ENCODE peak calls at places on chromosome 20, in four cellular contexts. X is fibroblast of the aortic adventitia, E is psoas muscle, W is fibroblast of mammary gland. C is an unnamed sample.

GRCh38 chr20:60882776-60883303 is 369.2 kb upstream of the CDH4 start:
- DNase-seq in X (no peak), E (no peak), W (no peak), C (no peak)

GRCh38 chr20:14882157-14882556 is 544.7 kb upstream of the FLRT3 start:
- DNase-seq in X (no peak), E (no peak), W (no peak), C (no peak)

GRCh38 chr20:1345030-1345755 is 16.3 kb upstream of the SDCBP2 start:
- DNase-seq in X (no peak), E (no peak), W (no peak), C (no peak)

GRCh38 chr20:18991012-18991411 is 177.4 kb downstream of the SCP2D1 start:
- DNase-seq in X (no peak), E (no peak), W (no peak), C (no peak)

GRCh38 chr20:50244352-50245149 is 53.9 kb downstream of the CEBPB start:
- DNase-seq in X (no peak), E (no peak), W (no peak), C (no peak)

GRCh38 chr20:46367967-46368901 is 38.2 kb downstream of the ELMO2 start:
- DNase-seq in X (no peak), E (no peak), W (no peak), C (no peak)

GRCh38 chr20:63036266-63036665 is 29.5 kb upstream of the BHLHE23 start:
- DNase-seq in X (no peak), E (no peak), W (no peak), C (no peak)

GRCh38 chr20:48080583-48080982 is 295.3 kb upstream of the SULF2 start:
- DNase-seq in X (no peak), E (no peak), W (no peak), C (no peak)

GRCh38 chr20:23624307-23624706 is 13.4 kb downstream of the CST3 start:
- DNase-seq in X (peak), E (no peak), W (peak), C (no peak)

GRCh38 chr20:50824137-50824536 is 29.3 kb downstream of the BCAS4 start:
- DNase-seq in X (peak), E (peak), W (peak), C (no peak)

GRCh38 chr20:45888681-45889080 is 1.3 kb upstream of the SPATA25 start:
- DNase-seq in X (no peak), E (no peak), W (no peak), C (no peak)

GRCh38 chr20:48722737-48723191 is 105.0 kb downstream of the PREX1 start:
- DNase-seq in X (peak), E (no peak), W (no peak), C (no peak)

GRCh38 chr20:30168025-30168799 is 1089.3 kb upstream of the DEFB115 start:
- DNase-seq in X (no peak), E (no peak), W (no peak), C (no peak)

GRCh38 chr20:19934792-19935491 is 82.2 kb upstream of the NAA20 start:
- DNase-seq in X (no peak), E (peak), W (no peak), C (no peak)

GRCh38 chr20:58818585-58819285 is 32.0 kb downstream of the GNAS-AS1 start:
- DNase-seq in X (no peak), E (no peak), W (no peak), C (no peak)

GRCh38 chr20:50346372-50347347 is 156.0 kb downstream of the CEBPB start:
- DNase-seq in X (peak), E (peak), W (peak), C (no peak)

DNA sequence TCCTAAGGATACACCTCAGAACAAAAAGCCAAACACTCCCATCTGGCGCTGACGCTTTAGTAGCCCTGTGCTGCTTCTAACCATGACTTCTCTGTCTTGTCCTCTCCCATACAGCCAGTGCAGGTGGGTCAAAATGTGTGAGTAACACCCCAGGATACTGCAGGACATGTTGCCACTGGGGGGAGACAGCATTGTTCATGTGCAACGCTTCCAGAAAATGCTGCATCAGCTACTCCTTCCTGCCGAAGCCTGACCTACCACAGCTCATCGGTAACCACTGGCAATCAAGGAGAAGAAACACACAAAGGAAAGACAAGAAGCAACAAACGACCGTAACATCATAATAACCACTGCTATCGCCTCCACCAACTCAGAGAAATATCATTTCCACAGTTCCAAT is 1.4 kb downstream of the DEFB132 start:
- DNase-seq in X (peak), E (no peak), W (peak), C (no peak)
- TF ChIP-seq CTCF in X (peak), E (no peak), W (peak), C (no peak)

DNA sequence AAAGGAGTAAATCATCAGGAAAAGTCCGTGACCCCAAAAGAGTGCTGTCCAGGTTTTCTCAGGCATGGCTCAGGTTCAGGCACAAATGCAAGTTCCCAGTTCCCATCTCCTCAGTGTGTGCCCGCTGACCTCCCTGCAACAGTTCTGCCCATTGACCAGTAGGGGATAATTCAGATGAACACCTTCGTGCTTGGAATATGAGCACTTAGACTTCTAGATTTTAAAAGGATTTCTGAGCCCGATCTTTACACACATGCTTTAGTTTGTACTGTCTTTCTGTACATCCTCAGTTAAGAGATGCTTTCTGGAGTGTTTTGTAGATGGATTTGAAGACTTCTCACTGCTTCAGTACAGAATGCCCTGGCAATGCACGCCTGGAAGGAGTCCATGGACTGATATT is 239.7 kb upstream of the PLCB4 start:
- DNase-seq in X (no peak), E (no peak), W (peak), C (no peak)
- TF ChIP-seq CTCF in X (no peak), E (no peak), W (peak), C (peak)

GRCh38 chr20:64084209-64085152 is at the start of gene LKAAEAR1:
- DNase-seq in X (no peak), E (no peak), W (no peak), C (no peak)

GRCh38 chr20:64082821-64083379 is 1.3 kb downstream of the LKAAEAR1 start:
- DNase-seq in X (no peak), E (no peak), W (no peak), C (no peak)

GRCh38 chr20:64081620-64081964 is 1.7 kb downstream of the OPRL1 start:
- DNase-seq in X (no peak), E (no peak), W (no peak), C (no peak)

GRCh38 chr20:64082126-64082638 is 2.0 kb downstream of the LKAAEAR1 start:
- DNase-seq in X (no peak), E (no peak), W (no peak), C (no peak)

GRCh38 chr20:64083380-64084208 is 604 bp downstream of the LKAAEAR1 start:
- DNase-seq in X (peak), E (peak), W (peak), C (peak)
- TF ChIP-seq CTCF in X (peak), E (peak), W (no peak), C (peak)

GRCh38 chr20:53580376-53581111 is 13.1 kb downstream of the ZNF217 start:
- DNase-seq in X (peak), E (no peak), W (no peak), C (no peak)
- TF ChIP-seq CTCF in X (peak), E (peak), W (peak), C (peak)

GRCh38 chr20:11581271-11581670 is 336.4 kb upstream of the BTBD3 start:
- DNase-seq in X (no peak), E (no peak), W (peak), C (no peak)
- TF ChIP-seq CTCF in X (no peak), E (no peak), W (no peak), C (no peak)

GRCh38 chr20:12203981-12204380 is 286.3 kb downstream of the BTBD3 start:
- DNase-seq in X (no peak), E (no peak), W (no peak), C (no peak)

GRCh38 chr20:12201289-12201991 is 283.7 kb downstream of the BTBD3 start:
- DNase-seq in X (peak), E (no peak), W (peak), C (no peak)

GRCh38 chr20:12207875-12208274 is 290.2 kb downstream of the BTBD3 start:
- DNase-seq in X (peak), E (no peak), W (peak), C (no peak)

GRCh38 chr20:12199703-12200102 is 282.0 kb downstream of the BTBD3 start:
- DNase-seq in X (no peak), E (no peak), W (no peak), C (no peak)

DNA sequence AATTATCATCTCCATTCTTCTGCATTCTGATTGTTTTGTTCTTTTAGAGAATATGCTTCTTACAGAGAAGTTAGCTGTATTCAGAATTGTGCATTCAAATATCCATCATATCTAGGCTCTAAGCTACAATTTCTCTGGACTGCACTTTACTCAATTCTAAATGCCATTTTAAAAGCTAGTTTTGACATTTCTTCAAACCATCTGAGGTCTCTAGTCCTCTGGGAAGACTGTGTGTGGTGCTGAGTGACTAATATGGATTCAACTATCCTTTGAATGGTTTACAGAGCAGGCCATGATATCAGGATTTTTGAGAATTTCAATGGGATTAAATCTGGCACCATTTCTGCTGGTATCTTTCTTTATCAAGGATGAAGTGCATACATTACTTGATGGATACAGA is 285.7 kb downstream of the BTBD3 start:
- DNase-seq in X (no peak), E (no peak), W (peak), C (no peak)
- TF ChIP-seq CTCF in X (no peak), E (no peak), W (no peak), C (no peak)

GRCh38 chr20:57426156-57426769 is 35.1 kb downstream of the RBM38 start:
- DNase-seq in X (no peak), E (no peak), W (no peak), C (no peak)

GRCh38 chr20:57427239-57428127 is 36.3 kb downstream of the RBM38 start:
- DNase-seq in X (no peak), E (no peak), W (no peak), C (no peak)

GRCh38 chr20:57429579-57430202 is 38.5 kb downstream of the RBM38 start:
- DNase-seq in X (peak), E (no peak), W (peak), C (no peak)

GRCh38 chr20:57426831-57427230 is 35.6 kb downstream of the RBM38 start:
- DNase-seq in X (no peak), E (no peak), W (no peak), C (no peak)

GRCh38 chr20:57428611-57429496 is 37.7 kb downstream of the RBM38 start:
- DNase-seq in X (no peak), E (no peak), W (no peak), C (no peak)
- TF ChIP-seq CTCF in X (no peak), E (no peak), W (no peak), C (no peak)